ENCODE peak calls at places on chromosomes 5 and 9, in four cellular contexts. U is IMR-90, H is H1, J is H9. Y is an unnamed sample.

GRCh38 chr5:88879724-88880123 is 3.3 kb downstream of the MEF2C start:
- DNase-seq in H (no peak), U (no peak), J (no peak), Y (peak)

GRCh38 chr9:95834281-95834907 is 41.1 kb upstream of the ERCC6L2 start:
- DNase-seq in U (peak), J (no peak), H (no peak), Y (peak)

GRCh38 chr9:98899399-98900056 is 44.2 kb upstream of the COL15A1 start:
- DNase-seq in J (no peak), U (peak), H (no peak), Y (no peak)

GRCh38 chr5:170449232-170449631 is 54.6 kb upstream of the KCNIP1 start:
- DNase-seq in U (no peak), H (peak), J (peak), Y (no peak)

GRCh38 chr5:122295138-122295537 is 16.9 kb upstream of the SNCAIP start:
- DNase-seq in J (peak), U (no peak), H (no peak), Y (peak)

GRCh38 chr5:142303576-142303975 is 21.2 kb downstream of the SPRY4 start:
- DNase-seq in J (no peak), U (peak), H (no peak), Y (no peak)

GRCh38 chr5:56052735-56053134 is 58.0 kb upstream of the IL6ST start:
- DNase-seq in J (no peak), H (no peak), U (peak), Y (no peak)

GRCh38 chr5:178207183-178207916 is 3.0 kb downstream of the HNRNPAB start:
- DNase-seq in J (no peak), H (no peak), U (peak), Y (no peak)

GRCh38 chr5:32642276-32643002 is 57.1 kb downstream of the SUB1 start:
- DNase-seq in J (no peak), U (peak), H (no peak), Y (no peak)

GRCh38 chr5:96146675-96147074 is 185.0 kb upstream of the ELL2 start:
- DNase-seq in H (no peak), J (no peak), U (peak), Y (peak)

GRCh38 chr5:144598451-144599068 is 427.9 kb downstream of the KCTD16 start:
- DNase-seq in U (no peak), H (no peak), J (peak), Y (peak)

GRCh38 chr9:90898229-90898628 is 96.6 kb downstream of the SYK start:
- DNase-seq in U (peak), J (no peak), H (no peak), Y (peak)

GRCh38 chr9:126658964-126659555 is 45.3 kb downstream of the LMX1B start:
- DNase-seq in H (no peak), U (no peak), J (no peak), Y (no peak)

DNA sequence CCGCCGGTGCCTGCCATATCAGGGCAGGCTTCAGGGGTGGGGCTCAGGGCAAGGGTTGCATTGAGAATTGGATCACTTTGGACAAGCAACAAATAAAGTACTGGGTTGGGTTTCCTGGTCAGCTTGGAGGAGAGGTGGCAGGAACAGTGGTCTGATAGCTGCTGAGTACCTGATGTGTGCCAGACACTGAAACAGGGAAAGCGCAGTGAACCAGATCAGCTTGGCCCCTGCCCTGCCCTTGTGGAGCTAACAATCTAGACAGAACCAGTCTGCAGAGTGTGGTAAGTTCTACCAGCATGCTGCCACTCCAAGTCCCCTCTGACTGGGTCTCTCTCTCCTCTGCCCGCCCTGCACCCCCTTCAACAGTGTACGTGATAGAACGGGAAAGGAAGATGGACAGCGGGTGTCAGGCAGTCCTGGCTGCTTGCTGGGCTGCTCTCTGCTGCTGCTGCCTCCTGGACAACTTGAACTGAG is 53.4 kb downstream of the CYSTM1 start:
- DNase-seq in J (no peak), U (no peak), H (no peak), Y (no peak)
- H3K27ac ChIP-seq in J (no peak), U (no peak), H (no peak), Y (no peak)

GRCh38 chr9:34809504-34810186 is 99.7 kb upstream of the CCL21 start:
- DNase-seq in J (peak), H (peak), U (peak), Y (peak)
- H3K56ac ChIP-seq in J (no peak), H (no peak), U (no peak), Y (no peak)

GRCh38 chr9:136764301-136764891 is at the start of gene LCN15:
- DNase-seq in U (no peak), H (no peak), J (peak), Y (no peak)

GRCh38 chr9:136762915-136763648 is 1.2 kb downstream of the LCN15 start:
- DNase-seq in U (no peak), H (peak), J (peak), Y (peak)

GRCh38 chr9:136763649-136764035 is 676 bp downstream of the LCN15 start:
- DNase-seq in H (peak), J (peak), U (no peak), Y (no peak)

GRCh38 chr9:136762221-136762691 is 2.1 kb downstream of the LCN15 start:
- DNase-seq in H (no peak), U (no peak), J (peak), Y (no peak)

DNA sequence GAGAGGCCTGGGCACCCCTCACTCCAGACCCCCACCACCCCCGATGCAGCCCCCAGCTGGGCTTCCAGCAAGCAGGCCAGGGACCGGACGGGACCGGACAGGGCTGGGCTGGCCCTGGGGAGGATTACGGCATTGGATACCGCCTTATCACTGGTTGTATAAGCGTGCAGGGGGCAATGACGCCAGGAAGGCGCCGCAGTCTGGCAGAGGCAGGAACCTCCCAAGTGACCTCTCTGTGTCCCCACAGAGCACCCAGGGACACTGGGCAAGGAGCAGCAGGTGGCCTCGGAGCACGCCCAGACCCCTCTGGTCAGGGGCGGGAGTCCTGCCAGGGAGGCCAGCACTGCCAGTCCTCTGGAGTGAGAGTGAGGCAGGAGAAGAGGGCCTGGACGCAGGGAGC is 723 bp upstream of the LCN15 start:
- DNase-seq in J (peak), U (no peak), H (no peak), Y (no peak)
- H2AK5ac ChIP-seq in J (no peak), U (no peak), H (peak), Y (no peak)

GRCh38 chr9:122950263-122950662 is 9.4 kb downstream of the RABGAP1 start:
- DNase-seq in H (no peak), J (no peak), U (no peak), Y (no peak)
- H3K27ac ChIP-seq in H (no peak), J (no peak), U (no peak), Y (no peak)

GRCh38 chr5:9889511-9889910 is 259.4 kb upstream of the TAS2R1 start:
- DNase-seq in U (no peak), H (no peak), J (no peak), Y (no peak)

GRCh38 chr5:9888517-9888916 is 258.4 kb upstream of the TAS2R1 start:
- DNase-seq in U (peak), H (no peak), J (no peak), Y (no peak)

GRCh38 chr5:9885164-9885563 is 255.0 kb upstream of the TAS2R1 start:
- DNase-seq in U (no peak), H (no peak), J (no peak), Y (no peak)
- H3K56ac ChIP-seq in U (no peak), H (no peak), J (no peak), Y (no peak)

GRCh38 chr5:38891563-38891962 is 45.8 kb downstream of the OSMR start:
- DNase-seq in U (no peak), J (no peak), H (no peak), Y (no peak)
- H2AK5ac ChIP-seq in U (no peak), J (no peak), H (no peak), Y (no peak)

GRCh38 chr5:98308231-98308630 is 465.2 kb upstream of the RGMB start:
- DNase-seq in H (no peak), J (no peak), U (no peak), Y (no peak)

GRCh38 chr5:98314262-98314661 is 459.2 kb upstream of the RGMB start:
- DNase-seq in J (no peak), U (peak), H (no peak), Y (no peak)

GRCh38 chr5:98309785-98310566 is 463.5 kb upstream of the RGMB start:
- DNase-seq in U (peak), J (peak), H (peak), Y (peak)

GRCh38 chr5:98307811-98308210 is 465.7 kb upstream of the RGMB start:
- DNase-seq in J (no peak), H (no peak), U (peak), Y (no peak)

DNA sequence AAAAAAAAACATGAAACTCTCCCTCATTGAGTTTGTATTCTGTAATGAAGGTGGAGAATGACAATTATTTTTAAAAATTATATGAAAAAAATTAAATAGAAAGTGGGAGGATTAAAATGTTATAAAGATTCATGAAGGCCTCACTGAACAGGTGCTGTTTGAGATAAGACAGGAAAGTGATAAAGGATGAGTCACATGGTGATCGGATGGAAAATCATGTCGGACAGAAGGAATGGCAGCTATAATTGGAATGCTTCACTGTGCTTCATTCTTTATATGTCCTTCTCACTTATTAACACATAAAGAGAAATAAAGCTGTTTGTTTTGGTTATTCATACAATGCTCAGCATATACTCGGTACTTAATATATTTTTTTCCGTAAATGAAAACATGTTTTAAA is 464.5 kb upstream of the RGMB start:
- DNase-seq in U (peak), J (no peak), H (no peak), Y (no peak)
- H3K27ac ChIP-seq in U (peak), J (no peak), H (no peak), Y (no peak)

GRCh38 chr5:7957329-7957728 is 88.4 kb downstream of the MTRR start:
- DNase-seq in U (no peak), J (no peak), H (no peak), Y (no peak)
- H3K56ac ChIP-seq in U (no peak), J (no peak), H (peak), Y (no peak)

DNA sequence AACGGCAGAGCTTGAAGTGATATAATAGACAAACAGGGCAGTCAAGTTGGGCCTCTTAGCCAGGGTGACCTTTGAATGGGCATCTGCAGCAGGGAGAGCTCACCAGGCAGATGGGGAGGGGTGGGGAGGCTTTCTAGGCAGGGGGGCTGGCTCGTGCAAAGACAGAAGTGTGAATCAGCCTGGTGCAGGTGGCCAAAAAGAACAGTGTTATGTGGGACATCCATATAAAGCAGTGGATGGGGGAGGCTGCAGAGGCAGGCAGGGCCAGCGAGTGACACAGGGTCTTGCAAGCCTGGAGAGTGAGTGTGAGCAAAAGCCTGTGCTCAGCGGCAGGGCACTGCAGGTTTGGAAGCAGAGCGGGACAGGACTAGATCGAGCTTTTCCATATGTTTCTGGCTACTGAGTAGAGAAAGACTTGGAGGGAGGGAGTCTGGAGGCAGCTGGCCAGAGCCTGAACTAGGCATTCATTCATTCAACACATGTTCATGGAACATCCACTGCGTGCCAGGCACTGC is 14.2 kb upstream of the TTLL11 start:
- DNase-seq in H (no peak), U (peak), J (no peak), Y (no peak)
- H2AK5ac ChIP-seq in H (no peak), U (no peak), J (no peak), Y (no peak)

Y was measured in mesendoderm.